ENCODE peak calls at places on chromosomes 11 and 22, in five cellular contexts. One of them, this sample, is unnamed.
A peak's percentile ranks its signal among the peaks of the same experiment; 100 is the strongest.

GRCh38 chr11:72864692-72865655 is 50.8 kb downstream of the ATG16L2 start:
- DNase-seq in tibial nerve: peak; percentile 32
- DNase-seq in AG08396: no peak
- DNase-seq in NCI-H1105 treated with DMSO at 0.1 percent for 48 hours: no peak
- DNase-seq in A172: peak; percentile 52
- DNase-seq in this sample: peak; percentile 80

GRCh38 chr11:79809487-79809886 is 368.7 kb upstream of the TENM4 start:
- DNase-seq in tibial nerve: no peak
- DNase-seq in NCI-H1105 treated with DMSO at 0.1 percent for 48 hours: peak; percentile 97
- DNase-seq in A172: no peak
- DNase-seq in AG08396: no peak
- DNase-seq in this sample: no peak

GRCh38 chr22:23906641-23907040 is 12.5 kb downstream of the MIF start:
- DNase-seq in tibial nerve: no peak
- DNase-seq in NCI-H1105 treated with DMSO at 0.1 percent for 48 hours: no peak
- DNase-seq in A172: no peak
- DNase-seq in AG08396: no peak
- DNase-seq in this sample: no peak

GRCh38 chr22:45975266-45976161 is 1.4 kb downstream of the WNT7B start:
- DNase-seq in AG08396: no peak
- DNase-seq in tibial nerve: no peak
- DNase-seq in A172: no peak
- DNase-seq in NCI-H1105 treated with DMSO at 0.1 percent for 48 hours: peak; percentile 18
- DNase-seq in this sample: no peak

GRCh38 chr11:37199082-37199481 is 601.0 kb upstream of the RAG2 start:
- DNase-seq in tibial nerve: no peak
- DNase-seq in NCI-H1105 treated with DMSO at 0.1 percent for 48 hours: no peak
- DNase-seq in A172: no peak
- DNase-seq in AG08396: no peak
- DNase-seq in this sample: no peak

GRCh38 chr11:67558084-67558772 is 25.4 kb upstream of the GSTP1 start:
- DNase-seq in A172: no peak
- DNase-seq in AG08396: no peak
- DNase-seq in tibial nerve: no peak
- DNase-seq in NCI-H1105 treated with DMSO at 0.1 percent for 48 hours: no peak
- DNase-seq in this sample: no peak

GRCh38 chr11:35721576-35722341 is 59.2 kb downstream of the TRIM44 start:
- DNase-seq in AG08396: no peak
- DNase-seq in A172: no peak
- DNase-seq in NCI-H1105 treated with DMSO at 0.1 percent for 48 hours: no peak
- DNase-seq in tibial nerve: no peak
- DNase-seq in this sample: no peak

GRCh38 chr11:58578136-58578634 is 678 bp upstream of the ZFP91 start:
- DNase-seq in tibial nerve: peak; percentile 90
- DNase-seq in NCI-H1105 treated with DMSO at 0.1 percent for 48 hours: peak; percentile 99
- DNase-seq in AG08396: peak; percentile 86
- DNase-seq in A172: peak; percentile 97
- DNase-seq in this sample: peak; percentile 99

GRCh38 chr11:57121996-57122395 is 59.8 kb upstream of the LRRC55 start:
- DNase-seq in AG08396: no peak
- DNase-seq in A172: no peak
- DNase-seq in NCI-H1105 treated with DMSO at 0.1 percent for 48 hours: no peak
- DNase-seq in tibial nerve: no peak
- DNase-seq in this sample: no peak

GRCh38 chr22:49262167-49262566 is 565.5 kb downstream of the BRD1 start:
- DNase-seq in AG08396: no peak
- DNase-seq in tibial nerve: no peak
- DNase-seq in NCI-H1105 treated with DMSO at 0.1 percent for 48 hours: no peak
- DNase-seq in A172: no peak
- DNase-seq in this sample: no peak

GRCh38 chr11:78857688-78858087 is 283.0 kb upstream of the NARS2 start:
- DNase-seq in A172: no peak
- DNase-seq in tibial nerve: no peak
- DNase-seq in AG08396: no peak
- DNase-seq in NCI-H1105 treated with DMSO at 0.1 percent for 48 hours: no peak
- DNase-seq in this sample: peak; percentile 57

GRCh38 chr22:27473533-27473932 is 328.0 kb downstream of the MN1 start:
- DNase-seq in A172: no peak
- DNase-seq in tibial nerve: no peak
- DNase-seq in AG08396: no peak
- DNase-seq in NCI-H1105 treated with DMSO at 0.1 percent for 48 hours: no peak
- DNase-seq in this sample: no peak

GRCh38 chr11:763549-764321 is 13.6 kb downstream of the GATD1 start:
- DNase-seq in NCI-H1105 treated with DMSO at 0.1 percent for 48 hours: no peak
- DNase-seq in tibial nerve: no peak
- DNase-seq in AG08396: no peak
- DNase-seq in A172: no peak
- DNase-seq in this sample: no peak

GRCh38 chr11:126226334-126227084 is 14.9 kb downstream of the FAM118B start:
- DNase-seq in NCI-H1105 treated with DMSO at 0.1 percent for 48 hours: no peak
- DNase-seq in AG08396: no peak
- DNase-seq in A172: no peak
- DNase-seq in tibial nerve: no peak
- DNase-seq in this sample: no peak

GRCh38 chr11:3626250-3626960 is 15.4 kb downstream of the ART5 start:
- DNase-seq in tibial nerve: peak; percentile 53
- DNase-seq in NCI-H1105 treated with DMSO at 0.1 percent for 48 hours: no peak
- DNase-seq in AG08396: no peak
- DNase-seq in A172: peak; percentile 37
- DNase-seq in this sample: no peak

GRCh38 chr11:123559418-123559817 is 95.0 kb downstream of the SCN3B start:
- DNase-seq in A172: no peak
- DNase-seq in tibial nerve: no peak
- DNase-seq in NCI-H1105 treated with DMSO at 0.1 percent for 48 hours: peak; percentile 70
- DNase-seq in AG08396: no peak
- DNase-seq in this sample: peak; percentile 14

GRCh38 chr11:22208151-22208858 is 15.4 kb downstream of the ANO5 start:
- DNase-seq in A172: no peak
- DNase-seq in AG08396: no peak
- DNase-seq in NCI-H1105 treated with DMSO at 0.1 percent for 48 hours: no peak
- DNase-seq in tibial nerve: no peak
- DNase-seq in this sample: no peak

GRCh38 chr11:96242191-96242845 is 100.7 kb downstream of the MAML2 start:
- DNase-seq in NCI-H1105 treated with DMSO at 0.1 percent for 48 hours: no peak
- DNase-seq in AG08396: no peak
- DNase-seq in A172: no peak
- DNase-seq in tibial nerve: no peak
- DNase-seq in this sample: no peak

This sample was measured in fibroblast of lung.